ENCODE peak calls at places on chromosomes 12 and 14, in five cellular contexts. One of them, this sample, is unnamed.

GRCh38 chr12:86290615-86291014 is 34.4 kb upstream of the MGAT4C start:
- DNase-seq in progenitor cell of endocrine pancreas: no peak
- DNase-seq in CD8-positive, alpha-beta T cell: no peak
- DNase-seq in pancreas: no peak
- DNase-seq in stimulated activated CD4-positive, alpha-beta T cell treated with anti-CD3 and anti-CD28 coated beads, Interleukin-2, amount 100 ng/mL, for 24 hours: no peak
- DNase-seq in this sample: no peak

GRCh38 chr12:44874981-44875416 is 1.1 kb downstream of the NELL2 start:
- DNase-seq in progenitor cell of endocrine pancreas: no peak
- DNase-seq in CD8-positive, alpha-beta T cell: peak; percentile 28
- DNase-seq in pancreas: peak; percentile 41
- DNase-seq in stimulated activated CD4-positive, alpha-beta T cell treated with anti-CD3 and anti-CD28 coated beads, Interleukin-2, amount 100 ng/mL, for 24 hours: peak; percentile 28
- DNase-seq in this sample: no peak

GRCh38 chr12:64273527-64274403 is 51.7 kb upstream of the KICS2 start:
- DNase-seq in progenitor cell of endocrine pancreas: no peak
- DNase-seq in CD8-positive, alpha-beta T cell: no peak
- DNase-seq in pancreas: no peak
- DNase-seq in stimulated activated CD4-positive, alpha-beta T cell treated with anti-CD3 and anti-CD28 coated beads, Interleukin-2, amount 100 ng/mL, for 24 hours: peak; percentile 14
- DNase-seq in this sample: peak; percentile 30

GRCh38 chr14:37047226-37047625 is 125.2 kb downstream of the SLC25A21 start:
- DNase-seq in progenitor cell of endocrine pancreas: no peak
- DNase-seq in CD8-positive, alpha-beta T cell: no peak
- DNase-seq in pancreas: no peak
- DNase-seq in stimulated activated CD4-positive, alpha-beta T cell treated with anti-CD3 and anti-CD28 coated beads, Interleukin-2, amount 100 ng/mL, for 24 hours: no peak
- DNase-seq in this sample: no peak

GRCh38 chr12:104793280-104793679 is 164.8 kb downstream of the SLC41A2 start:
- DNase-seq in progenitor cell of endocrine pancreas: no peak
- DNase-seq in CD8-positive, alpha-beta T cell: no peak
- DNase-seq in pancreas: no peak
- DNase-seq in stimulated activated CD4-positive, alpha-beta T cell treated with anti-CD3 and anti-CD28 coated beads, Interleukin-2, amount 100 ng/mL, for 24 hours: no peak
- DNase-seq in this sample: no peak

GRCh38 chr14:65434216-65434850 is 21.8 kb downstream of the FUT8 start:
- DNase-seq in progenitor cell of endocrine pancreas: no peak
- DNase-seq in CD8-positive, alpha-beta T cell: no peak
- DNase-seq in pancreas: no peak
- DNase-seq in stimulated activated CD4-positive, alpha-beta T cell treated with anti-CD3 and anti-CD28 coated beads, Interleukin-2, amount 100 ng/mL, for 24 hours: no peak
- DNase-seq in this sample: no peak

GRCh38 chr14:88002421-88002820 is 2.5 kb upstream of the GPR65 start:
- DNase-seq in progenitor cell of endocrine pancreas: no peak
- DNase-seq in CD8-positive, alpha-beta T cell: no peak
- DNase-seq in pancreas: no peak
- DNase-seq in stimulated activated CD4-positive, alpha-beta T cell treated with anti-CD3 and anti-CD28 coated beads, Interleukin-2, amount 100 ng/mL, for 24 hours: no peak
- DNase-seq in this sample: no peak

GRCh38 chr12:71994715-71995114 is 56.1 kb downstream of the TPH2 start:
- DNase-seq in progenitor cell of endocrine pancreas: no peak
- DNase-seq in CD8-positive, alpha-beta T cell: no peak
- DNase-seq in pancreas: no peak
- DNase-seq in stimulated activated CD4-positive, alpha-beta T cell treated with anti-CD3 and anti-CD28 coated beads, Interleukin-2, amount 100 ng/mL, for 24 hours: no peak
- DNase-seq in this sample: no peak

GRCh38 chr12:57087689-57088441 is 1.0 kb upstream of the NAB2 start:
- DNase-seq in progenitor cell of endocrine pancreas: peak; percentile 57
- DNase-seq in CD8-positive, alpha-beta T cell: peak; percentile 88
- DNase-seq in pancreas: peak; percentile 83
- DNase-seq in stimulated activated CD4-positive, alpha-beta T cell treated with anti-CD3 and anti-CD28 coated beads, Interleukin-2, amount 100 ng/mL, for 24 hours: peak; percentile 88
- DNase-seq in this sample: peak; percentile 81

GRCh38 chr12:132806857-132807256 is 21.8 kb downstream of the GOLGA3 start:
- DNase-seq in progenitor cell of endocrine pancreas: no peak
- DNase-seq in CD8-positive, alpha-beta T cell: no peak
- DNase-seq in pancreas: no peak
- DNase-seq in stimulated activated CD4-positive, alpha-beta T cell treated with anti-CD3 and anti-CD28 coated beads, Interleukin-2, amount 100 ng/mL, for 24 hours: peak; percentile 55
- DNase-seq in this sample: no peak

This sample was measured in Caco-2.